ENCODE peak calls at places on chromosome 10, in ten cellular contexts. P is ovary, X is mucosa of descending colon, S is fibroblast of the aortic adventitia, V is heart right ventricle, K is IMR-90, B is cardiac fibroblast, O is left ventricle myocardium inferior, R is choroid plexus epithelial cell, W is lower lobe of right lung. Z is an unnamed sample.

GRCh38 chr10:31321396-31321941 is 2.5 kb downstream of the ZEB1 start:
- DNase-seq in P (no peak), X (peak), S (peak), V (no peak), K (peak), B (peak), O (no peak), R (peak), W (no peak), Z (no peak)

GRCh38 chr10:132521466-132522102 is 16.0 kb upstream of the INPP5A start:
- DNase-seq in P (peak), X (no peak), S (no peak), V (peak), K (no peak), B (no peak), O (no peak), R (no peak), W (peak), Z (no peak)

GRCh38 chr10:90993340-90993739 is 72.5 kb upstream of the ANKRD1 start:
- DNase-seq in P (no peak), X (no peak), S (peak), V (no peak), K (no peak), B (peak), O (no peak), R (no peak), W (no peak), Z (no peak)

GRCh38 chr10:107579970-107580369 is 415.5 kb upstream of the SORCS1 start:
- DNase-seq in P (no peak), X (no peak), S (no peak), V (no peak), K (no peak), B (peak), O (no peak), R (no peak), W (no peak), Z (no peak)

GRCh38 chr10:118405933-118406332 is 63.8 kb upstream of the FAM204A start:
- DNase-seq in P (no peak), X (no peak), S (no peak), V (no peak), K (no peak), B (no peak), O (no peak), R (peak), W (no peak), Z (no peak)

GRCh38 chr10:29131952-29132820 is 156.7 kb upstream of the LYZL1 start:
- DNase-seq in P (no peak), X (no peak), S (peak), V (peak), K (peak), B (peak), O (peak), R (peak), W (no peak), Z (no peak)

GRCh38 chr10:1737222-1738061 is at the start of gene ADARB2:
- DNase-seq in P (no peak), X (no peak), S (no peak), V (peak), K (no peak), B (no peak), O (no peak), R (peak), W (no peak), Z (peak)

GRCh38 chr10:26480909-26481703 is 43.0 kb downstream of the APBB1IP start:
- DNase-seq in P (no peak), X (no peak), S (no peak), V (no peak), K (no peak), B (no peak), O (no peak), R (no peak), W (no peak), Z (no peak)

GRCh38 chr10:61795551-61795950 is 105.9 kb upstream of the ARID5B start:
- DNase-seq in P (no peak), X (no peak), S (no peak), V (no peak), K (no peak), B (no peak), O (no peak), R (no peak), W (no peak), Z (no peak)

GRCh38 chr10:90227259-90227658 is 525.9 kb downstream of the KIF20B start:
- DNase-seq in P (no peak), X (no peak), S (peak), V (no peak), K (peak), B (peak), O (no peak), R (peak), W (no peak), Z (peak)

DNA sequence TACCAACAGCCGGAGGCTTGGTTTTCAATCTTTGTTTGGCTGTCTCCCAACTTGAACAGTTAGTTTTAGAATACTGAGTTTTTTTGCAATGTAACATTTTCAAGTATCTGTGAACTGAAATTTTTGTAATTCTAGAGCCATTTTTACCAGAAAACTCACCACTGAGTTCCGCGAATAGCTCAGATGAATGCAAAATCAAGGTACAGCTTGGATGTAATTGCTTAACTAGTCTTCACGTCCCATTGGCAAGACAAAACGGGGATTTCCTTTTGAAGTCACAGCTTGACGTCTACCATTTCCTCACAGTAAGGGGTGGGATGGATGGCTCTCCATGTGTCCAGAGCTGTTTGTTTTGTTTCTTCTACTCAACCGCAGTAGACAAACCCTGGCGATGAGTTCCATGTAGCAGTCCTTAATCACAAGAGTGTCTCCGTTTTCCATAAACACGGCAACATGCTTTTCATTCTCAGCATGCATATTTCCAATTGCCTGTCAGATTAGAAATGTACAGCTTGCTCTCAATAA is 55.8 kb upstream of the FGFR2 start:
- DNase-seq in P (no peak), X (peak), S (no peak), V (no peak), K (no peak), B (no peak), O (no peak), R (peak), W (no peak), Z (no peak)
- TF ChIP-seq CTCF in P (no peak), X (no peak), S (no peak), V (no peak), K (no peak), B (no peak), O (no peak), R (no peak), W (no peak), Z (no peak)

GRCh38 chr10:35334297-35334696 is 2.0 kb upstream of the CCNY start:
- DNase-seq in P (no peak), X (no peak), S (no peak), V (no peak), K (no peak), B (no peak), O (no peak), R (no peak), W (no peak), Z (no peak)
- H3K4me3 ChIP-seq in P (no peak), X (no peak), S (peak), V (peak), K (no peak), B (no peak), O (peak), R (no peak), W (no peak), Z (peak)

GRCh38 chr10:32446701-32447406 is 914 bp downstream of the CCDC7 start:
- DNase-seq in P (no peak), X (peak), S (peak), V (no peak), K (peak), B (no peak), O (no peak), R (peak), W (no peak), Z (no peak)

GRCh38 chr10:32445036-32445435 is 904 bp upstream of the CCDC7 start:
- DNase-seq in P (no peak), X (peak), S (peak), V (no peak), K (no peak), B (peak), O (no peak), R (peak), W (no peak), Z (no peak)

GRCh38 chr10:32445740-32446615 is at the start of gene CCDC7:
- DNase-seq in P (peak), X (peak), S (peak), V (peak), K (peak), B (peak), O (peak), R (peak), W (peak), Z (peak)
- TF ChIP-seq CTCF in P (peak), X (peak), S (peak), V (peak), K (peak), B (peak), O (peak), R (peak), W (peak), Z (peak)

GRCh38 chr10:103645141-103646054 is 151.9 kb downstream of the NEURL1 start:
- DNase-seq in P (peak), X (no peak), S (peak), V (peak), K (peak), B (peak), O (peak), R (peak), W (peak), Z (peak)
- H3K4me3 ChIP-seq in P (no peak), X (no peak), S (no peak), V (no peak), K (no peak), B (no peak), O (no peak), R (no peak), W (no peak), Z (no peak)

GRCh38 chr10:122307669-122308486 is 36.8 kb downstream of the BTBD16 start:
- DNase-seq in P (peak), X (no peak), S (peak), V (peak), K (peak), B (peak), O (peak), R (peak), W (no peak), Z (peak)
- TF ChIP-seq CTCF in P (no peak), X (no peak), S (no peak), V (no peak), K (no peak), B (no peak), O (no peak), R (no peak), W (no peak), Z (no peak)

GRCh38 chr10:80462277-80462985 is 8.3 kb downstream of the TSPAN14 start:
- DNase-seq in P (peak), X (no peak), S (peak), V (no peak), K (peak), B (peak), O (no peak), R (peak), W (no peak), Z (no peak)

GRCh38 chr10:80465839-80466590 is 11.9 kb downstream of the TSPAN14 start:
- DNase-seq in P (no peak), X (no peak), S (no peak), V (no peak), K (no peak), B (no peak), O (no peak), R (no peak), W (no peak), Z (no peak)

GRCh38 chr10:80462986-80463741 is 9.1 kb downstream of the TSPAN14 start:
- DNase-seq in P (no peak), X (no peak), S (peak), V (no peak), K (peak), B (peak), O (no peak), R (peak), W (no peak), Z (no peak)

GRCh38 chr10:80464557-80465466 is 10.7 kb downstream of the TSPAN14 start:
- DNase-seq in P (peak), X (no peak), S (no peak), V (peak), K (peak), B (no peak), O (no peak), R (no peak), W (no peak), Z (no peak)

GRCh38 chr10:80463868-80464267 is 9.8 kb downstream of the TSPAN14 start:
- DNase-seq in P (no peak), X (no peak), S (no peak), V (no peak), K (no peak), B (no peak), O (no peak), R (no peak), W (no peak), Z (no peak)
- H3K4me3 ChIP-seq in P (no peak), X (no peak), S (no peak), V (no peak), K (no peak), B (no peak), O (peak), R (no peak), W (peak), Z (no peak)

Z was measured in astrocyte of the cerebellum.